ENCODE peak calls at places on chromosomes 2 and 18, in four cellular contexts. S is HepG2, Z is HCT116, G is transverse colon. X is an unnamed sample.

GRCh38 chr2:168519534-168520308 is 63.6 kb downstream of the CERS6 start:
- DNase-seq in Z (no peak), G (no peak), S (no peak), X (no peak)

GRCh38 chr2:102768253-102768652 is 6.4 kb downstream of the TMEM182 start:
- DNase-seq in G (no peak), Z (no peak), S (no peak), X (no peak)

GRCh38 chr2:33377048-33377447 is 99.4 kb upstream of the RASGRP3 start:
- DNase-seq in Z (no peak), S (no peak), G (no peak), X (no peak)

GRCh38 chr2:223041527-223042109 is 10.4 kb upstream of the KCNE4 start:
- DNase-seq in G (peak; percentile 46), Z (peak; percentile 71), S (no peak), X (no peak)

GRCh38 chr18:11947214-11948119 is 33.8 kb upstream of the IMPA2 start:
- DNase-seq in Z (peak; percentile 90), S (peak; percentile 79), G (peak; percentile 94), X (peak; percentile 79)

GRCh38 chr2:55779459-55780421 is 86.1 kb upstream of the PNPT1 start:
- DNase-seq in S (peak; percentile 58), Z (peak; percentile 68), G (no peak), X (no peak)

GRCh38 chr2:45782968-45783367 is 131.5 kb downstream of the PRKCE start:
- DNase-seq in G (no peak), Z (no peak), S (no peak), X (no peak)

GRCh38 chr2:241885701-241886643 is 16.4 kb downstream of the RTP5 start:
- DNase-seq in G (no peak), Z (no peak), S (no peak), X (no peak)

GRCh38 chr2:230927711-230928341 is 2.8 kb upstream of the GPR55 start:
- DNase-seq in S (no peak), Z (no peak), G (peak; percentile 7), X (no peak)

GRCh38 chr2:37215255-37215654 is 16.1 kb downstream of the CEBPZ start:
- DNase-seq in G (no peak), Z (no peak), S (no peak), X (no peak)

GRCh38 chr2:160419776-160420521 is 73.7 kb downstream of the RBMS1 start:
- DNase-seq in Z (no peak), S (no peak), G (no peak), X (no peak)

DNA sequence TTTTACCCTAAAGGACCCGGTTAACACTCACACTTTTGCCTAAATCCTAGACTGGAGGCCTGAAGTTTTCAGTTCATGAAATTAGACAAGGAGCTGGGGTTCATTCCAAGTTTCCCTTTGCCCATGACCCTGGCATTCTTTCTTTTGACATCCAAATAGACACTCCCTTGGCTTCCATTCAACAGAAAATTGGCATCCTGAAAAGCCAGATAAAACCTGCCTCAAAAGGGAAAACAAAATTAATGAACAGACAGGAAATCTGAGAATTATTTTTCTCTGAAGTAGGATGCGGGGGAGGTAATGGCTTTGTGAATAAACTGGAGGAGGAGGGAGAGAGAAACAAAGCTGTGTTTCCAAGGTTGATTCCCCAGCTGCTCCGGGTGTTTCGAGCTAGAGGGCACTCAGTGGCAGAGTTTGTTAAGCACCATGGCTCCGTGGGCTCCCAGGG is 41.0 kb downstream of the SPP2 start:
- DNase-seq in G (no peak), Z (no peak), S (no peak), X (no peak)
- H3K27ac ChIP-seq in G (no peak overlapping the region), Z (no peak overlapping the region), S (no peak overlapping the region), X (peak overlapping the region; percentile 83)

GRCh38 chr2:233838251-233838650 is 16.1 kb downstream of the HJURP start:
- DNase-seq in G (peak; percentile 4), S (no peak), Z (no peak), X (no peak)
- TF ChIP-seq POLR2AphosphoS5 in G (no peak), S (no peak), Z (no peak), X (no peak)

GRCh38 chr2:232457121-232458011 is 1.4 kb downstream of the ALPI start:
- DNase-seq in S (no peak), G (no peak), Z (no peak), X (no peak)

GRCh38 chr2:232456296-232457120 is 555 bp downstream of the ALPI start:
- DNase-seq in S (no peak), G (no peak), Z (no peak), X (no peak)

GRCh38 chr2:232458661-232459418 is 2.9 kb downstream of the ALPI start:
- DNase-seq in S (no peak), Z (no peak), G (no peak), X (no peak)

GRCh38 chr2:232459419-232460035 is 3.6 kb downstream of the ALPI start:
- DNase-seq in Z (no peak), G (no peak), S (no peak), X (no peak)

DNA sequence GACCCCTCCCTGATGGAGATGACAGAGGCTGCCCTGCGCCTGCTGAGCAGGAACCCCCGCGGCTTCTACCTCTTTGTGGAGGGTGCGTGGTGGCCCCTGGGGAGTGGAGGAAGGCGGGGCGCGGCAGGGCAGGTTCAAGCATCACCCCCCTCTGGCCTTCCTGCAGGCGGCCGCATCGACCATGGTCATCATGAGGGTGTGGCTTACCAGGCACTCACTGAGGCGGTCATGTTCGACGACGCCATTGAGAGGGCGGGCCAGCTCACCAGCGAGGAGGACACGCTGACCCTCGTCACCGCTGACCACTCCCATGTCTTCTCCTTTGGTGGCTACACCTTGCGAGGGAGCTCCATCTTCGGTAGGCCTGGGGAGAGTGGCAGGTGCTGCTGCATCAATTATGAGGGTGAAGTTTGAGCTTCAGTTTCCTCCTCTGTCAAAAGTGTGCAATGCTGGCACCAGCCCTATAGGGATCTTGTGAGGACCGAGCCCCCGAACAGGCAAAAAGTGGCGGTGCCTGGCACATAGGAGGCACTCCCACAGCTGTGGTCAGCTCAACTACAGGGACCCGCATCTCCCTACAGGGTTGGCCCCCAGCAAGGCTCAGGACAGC is 2.2 kb downstream of the ALPI start:
- DNase-seq in G (no peak), S (no peak), Z (no peak), X (peak; percentile 48)
- H3K27ac ChIP-seq in G (no peak overlapping the region), S (no peak overlapping the region), Z (no peak overlapping the region), X (no peak overlapping the region)

GRCh38 chr18:28794459-28795245 is 617.7 kb upstream of the CDH2 start:
- DNase-seq in G (no peak), S (no peak), Z (no peak), X (no peak)
- TF ChIP-seq POLR2AphosphoS5 in G (no peak), S (no peak), Z (no peak), X (no peak)

GRCh38 chr18:8781671-8782070 is 76.3 kb downstream of the MTCL1 start:
- DNase-seq in G (no peak), Z (no peak), S (peak; percentile 64), X (no peak)

GRCh38 chr18:8785261-8785660 is 79.9 kb downstream of the MTCL1 start:
- DNase-seq in S (no peak), Z (no peak), G (no peak), X (no peak)

GRCh38 chr18:8783994-8784530 is 78.7 kb downstream of the MTCL1 start:
- DNase-seq in Z (no peak), S (no peak), G (no peak), X (no peak)

GRCh38 chr18:8785855-8786765 is 80.8 kb downstream of the MTCL1 start:
- DNase-seq in G (no peak), Z (no peak), S (no peak), X (no peak)

DNA sequence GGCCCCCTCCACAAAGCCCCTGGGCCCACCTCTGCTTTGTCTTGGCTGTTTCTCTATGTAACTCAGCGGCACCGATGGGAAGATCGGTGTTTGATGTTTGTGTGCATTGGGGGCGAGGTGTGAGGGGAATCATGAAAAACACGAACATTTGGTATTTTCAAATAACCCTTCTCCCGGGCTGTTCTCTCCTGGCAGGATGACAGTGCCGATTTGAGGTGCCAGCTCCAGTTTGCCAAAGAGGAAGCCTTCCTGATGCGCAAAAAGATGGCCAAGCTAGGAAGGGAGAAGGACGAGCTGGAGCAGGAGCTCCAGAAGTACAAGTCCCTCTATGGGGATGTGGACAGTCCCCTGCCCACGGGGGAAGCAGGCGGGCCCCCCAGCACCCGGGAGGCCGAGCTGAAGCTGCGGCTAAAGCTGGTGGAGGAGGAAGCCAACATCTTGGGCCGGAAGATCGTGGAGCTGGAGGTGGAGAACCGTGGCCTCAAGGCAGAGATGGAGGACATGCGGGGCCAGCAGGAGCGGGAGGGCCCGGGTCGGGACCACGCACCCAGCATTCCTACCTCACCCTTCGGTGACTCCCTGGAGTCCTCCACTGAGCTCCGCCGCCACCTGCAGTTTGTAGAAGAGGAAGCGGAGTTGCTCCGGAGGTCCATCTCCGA is 78.1 kb downstream of the MTCL1 start:
- DNase-seq in G (no peak), Z (no peak), S (no peak), X (no peak)
- H3K27ac ChIP-seq in G (no peak overlapping the region), Z (no peak overlapping the region), S (no peak overlapping the region), X (no peak overlapping the region)

DNA sequence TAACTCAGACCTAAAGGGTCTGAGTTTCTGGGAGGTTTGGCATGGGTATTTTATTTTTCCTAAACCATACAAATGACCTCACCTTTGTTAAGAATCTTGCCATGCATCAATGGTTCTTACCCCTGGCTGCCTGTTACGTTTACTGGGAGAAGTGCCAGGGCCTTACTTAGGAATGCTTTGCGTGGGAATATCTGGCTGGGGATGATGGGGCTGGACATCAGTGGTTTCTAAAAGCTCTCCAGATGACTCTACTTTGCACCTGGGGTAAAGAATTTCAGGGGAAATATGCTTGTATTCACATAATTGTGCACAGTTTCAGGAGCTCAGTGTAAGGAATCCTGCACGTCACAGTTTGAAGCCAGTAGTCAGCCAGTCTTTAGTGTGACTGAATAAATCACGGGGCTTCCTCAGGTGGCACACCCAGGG is 18.2 kb upstream of the DAW1 start:
- DNase-seq in Z (no peak), G (no peak), S (no peak), X (peak; percentile 79)
- TF ChIP-seq POLR2AphosphoS5 in Z (no peak), G (no peak), S (no peak), X (no peak)

X was measured in breast epithelium.